ENCODE peak calls at places on chromosomes 6 and 20, in four cellular contexts. I is PC-3, Z is AG10803, B is heart left ventricle. R is an unnamed sample.

GRCh38 chr6:39114395-39114706 is 635 bp downstream of the SAYSD1 start:
- DNase-seq in I (no peak), Z (no peak), B (no peak), R (no peak)

GRCh38 chr6:72418495-72418894 is 203.4 kb upstream of the KCNQ5 start:
- DNase-seq in I (no peak), Z (peak), B (no peak), R (peak)

GRCh38 chr6:67016921-67017460 is 1310.0 kb upstream of the EYS start:
- DNase-seq in I (no peak), Z (no peak), B (no peak), R (no peak)

GRCh38 chr6:158772851-158773371 is 46.3 kb downstream of the EZR start:
- DNase-seq in I (no peak), Z (peak), B (no peak), R (no peak)

GRCh38 chr6:144008501-144009245 is 614 bp upstream of the PLAGL1 start:
- DNase-seq in I (peak), Z (peak), B (no peak), R (no peak)

GRCh38 chr20:57772349-57772964 is 62.6 kb upstream of the PMEPA1 start:
- DNase-seq in I (peak), Z (peak), B (no peak), R (no peak)

GRCh38 chr6:132298344-132298949 is 102.8 kb downstream of the MOXD1 start:
- DNase-seq in I (peak), Z (peak), B (no peak), R (no peak)

GRCh38 chr6:84052204-84052882 is 18.8 kb downstream of the MRAP2 start:
- DNase-seq in I (peak), Z (peak), B (peak), R (peak)

GRCh38 chr6:1136415-1136774 is 175.5 kb upstream of the FOXQ1 start:
- DNase-seq in I (no peak), Z (peak), B (no peak), R (peak)

DNA sequence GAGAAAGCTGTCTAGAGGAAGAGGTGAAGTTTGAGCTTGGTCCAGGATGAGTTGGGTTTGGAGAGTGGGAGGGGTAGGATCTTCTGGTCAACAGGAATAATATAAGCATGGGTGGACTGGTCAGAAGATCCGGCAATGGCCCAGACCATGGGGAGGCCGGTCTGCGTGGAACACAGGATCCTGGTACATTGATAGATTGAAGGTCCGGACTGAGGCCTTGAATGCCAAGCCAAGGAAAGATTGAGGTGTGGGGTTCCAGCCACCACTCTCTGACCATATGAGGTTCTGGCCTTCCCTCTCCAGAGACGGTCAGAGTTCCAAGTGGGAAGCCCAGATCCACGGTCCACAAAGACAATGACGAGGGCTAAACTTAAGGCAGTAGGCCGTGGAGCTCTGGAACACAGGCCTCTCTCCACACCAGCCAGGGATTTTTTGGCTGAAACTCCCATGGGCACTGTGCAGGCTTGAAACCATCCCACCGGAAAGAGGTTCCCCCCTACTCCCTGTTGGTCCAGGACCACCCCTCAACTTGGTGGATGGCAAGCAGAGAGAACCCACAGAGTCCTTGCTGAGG is 3.2 kb downstream of the MDFI start:
- DNase-seq in I (no peak), Z (no peak), B (peak), R (no peak)
- H3K4me3 ChIP-seq in I (no peak), Z (no peak), B (no peak), R (no peak)

DNA sequence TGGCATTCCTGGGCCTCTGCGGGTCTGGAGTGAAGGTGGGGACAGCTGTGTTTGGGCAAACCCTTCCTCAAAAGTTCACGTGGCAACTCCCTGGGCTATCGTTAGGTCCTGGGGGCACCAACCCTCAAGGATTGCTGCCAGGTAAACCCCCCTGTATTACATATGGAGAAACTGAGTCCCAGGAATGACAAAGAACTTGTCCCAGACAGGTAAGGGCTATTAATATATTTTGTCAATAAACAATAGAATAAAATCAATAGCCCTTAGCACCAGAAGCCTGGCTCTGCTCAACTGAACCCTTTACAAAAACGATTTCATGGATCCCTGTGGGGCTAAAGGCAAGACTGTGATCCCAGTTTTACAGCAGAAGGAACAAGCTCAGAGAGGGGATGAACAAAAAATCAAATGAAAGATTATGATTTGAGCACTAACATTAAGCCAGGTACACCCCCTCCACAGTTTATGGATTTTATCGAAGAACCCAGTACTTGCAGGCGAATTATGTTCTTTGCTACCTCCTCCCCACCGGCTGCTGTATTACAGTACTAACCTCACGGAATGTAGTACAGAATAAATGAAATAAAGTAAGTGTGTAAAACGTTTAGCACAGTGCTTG is 2.7 kb downstream of the ID1 start:
- DNase-seq in I (peak), Z (no peak), B (no peak), R (no peak)
- H3K4me3 ChIP-seq in I (peak), Z (peak), B (peak), R (peak)

GRCh38 chr6:5509106-5509505 is 247.8 kb downstream of the FARS2 start:
- DNase-seq in I (no peak), Z (no peak), B (no peak), R (no peak)

GRCh38 chr6:5504078-5504477 is 242.8 kb downstream of the FARS2 start:
- DNase-seq in I (no peak), Z (no peak), B (no peak), R (no peak)

GRCh38 chr6:5506149-5506548 is 244.8 kb downstream of the FARS2 start:
- DNase-seq in I (no peak), Z (no peak), B (no peak), R (no peak)

GRCh38 chr6:5506575-5506974 is 245.3 kb downstream of the FARS2 start:
- DNase-seq in I (no peak), Z (no peak), B (no peak), R (no peak)

DNA sequence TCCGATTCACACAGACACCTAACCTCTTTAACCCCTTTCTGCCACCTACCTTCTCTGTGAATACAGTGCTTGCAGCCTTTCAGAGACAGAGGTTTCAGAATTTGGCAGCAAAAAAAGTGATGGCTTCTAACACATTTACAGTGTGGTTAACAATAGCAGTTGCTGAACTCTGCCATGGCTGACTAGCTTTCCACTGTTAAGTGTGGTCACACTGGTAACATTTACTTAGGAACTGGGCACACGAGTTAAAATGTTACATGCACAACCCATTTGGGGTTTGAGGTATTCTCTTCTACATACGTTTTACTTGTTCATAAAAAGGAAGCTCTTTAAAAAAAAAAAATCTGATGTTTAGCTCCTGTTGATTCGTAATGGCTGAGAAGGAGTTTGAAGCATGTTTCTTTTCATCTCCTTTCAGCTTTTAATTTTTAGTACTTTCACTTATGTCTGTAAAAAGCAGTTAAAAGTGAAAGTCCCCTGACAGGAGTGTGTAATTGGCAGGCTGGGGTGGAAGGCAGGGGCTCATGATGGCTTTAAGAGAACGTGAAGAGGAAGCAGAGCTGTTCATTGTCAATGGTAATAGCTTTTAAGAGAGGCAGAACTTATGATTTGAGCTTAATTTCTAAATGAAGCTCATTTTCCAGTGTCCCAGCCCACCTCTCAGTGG is 245.9 kb downstream of the FARS2 start:
- DNase-seq in I (no peak), Z (no peak), B (no peak), R (no peak)
- H3K4me3 ChIP-seq in I (no peak), Z (no peak), B (no peak), R (no peak)

GRCh38 chr20:44600301-44600700 is 17.9 kb downstream of the PKIG start:
- DNase-seq in I (no peak), Z (no peak), B (no peak), R (no peak)

GRCh38 chr20:44601801-44602204 is 19.4 kb downstream of the PKIG start:
- DNase-seq in I (no peak), Z (peak), B (peak), R (peak)

GRCh38 chr20:44599715-44600114 is 17.3 kb downstream of the PKIG start:
- DNase-seq in I (no peak), Z (no peak), B (no peak), R (no peak)

GRCh38 chr20:44598413-44599290 is 16.3 kb downstream of the PKIG start:
- DNase-seq in I (peak), Z (peak), B (peak), R (no peak)

DNA sequence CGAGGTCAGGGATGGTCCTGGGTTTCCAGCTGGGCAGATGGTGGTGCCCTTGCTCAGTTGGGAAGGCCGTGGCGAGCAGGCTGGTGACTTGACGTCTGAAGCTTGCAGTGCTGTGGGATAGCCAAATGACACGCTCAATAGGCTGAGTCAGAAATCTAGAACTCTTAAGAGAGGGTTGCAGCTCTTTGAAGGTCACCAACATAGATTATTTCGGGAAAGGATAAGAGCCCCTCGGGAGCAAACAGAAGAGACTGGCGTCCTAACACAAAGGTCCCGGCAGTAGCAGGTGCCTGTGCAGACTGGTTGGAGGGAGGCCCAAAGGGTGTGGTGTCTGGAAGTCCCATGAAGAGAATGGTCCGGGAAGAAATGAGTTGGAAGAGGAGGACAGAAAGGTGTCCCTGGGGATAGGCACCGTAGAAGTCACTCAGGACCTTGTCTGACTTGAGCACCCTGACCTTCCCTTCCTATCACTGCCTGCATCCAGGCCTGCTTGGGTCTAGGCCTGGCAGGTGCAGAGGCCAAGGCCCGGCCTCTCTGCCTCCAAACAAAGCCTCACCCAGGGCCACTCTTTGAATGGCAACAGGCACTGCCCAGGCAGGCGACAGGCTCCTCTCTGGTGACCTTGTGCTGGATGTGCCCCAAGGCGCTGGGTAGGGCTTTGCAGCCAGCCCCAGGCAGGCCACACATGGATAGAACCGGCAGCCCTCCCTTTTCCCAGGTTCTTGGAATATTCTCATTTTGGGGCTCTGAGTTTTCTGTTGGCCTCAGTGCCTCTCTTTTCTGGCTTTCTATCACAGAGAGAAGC is 18.6 kb downstream of the PKIG start:
- DNase-seq in I (no peak), Z (peak), B (peak), R (no peak)
- H3K4me3 ChIP-seq in I (no peak), Z (no peak), B (peak), R (no peak)

R was measured in skeletal muscle cell.